ENCODE peak calls at places on chromosomes 2 and 18, in eight cellular contexts. One of them, this sample, is unnamed.

GRCh38 chr2:28576714-28577113 is 80.9 kb downstream of the PLB1 start:
- DNase-seq in activated B cell treated with CpG ODN at 0.5 μM for 24 hours: no peak
- DNase-seq in activated T-cell treated with anti-CD3 and anti-CD28 coated beads for 1 hour: no peak
- DNase-seq in heart right ventricle: no peak
- DNase-seq in KG1: no peak
- DNase-seq in GM13976: no peak
- DNase-seq in cardiac septum: no peak
- DNase-seq in stomach: no peak
- DNase-seq in this sample: no peak

GRCh38 chr2:105802587-105802986 is 57.9 kb downstream of the NCK2 start:
- DNase-seq in activated B cell treated with CpG ODN at 0.5 μM for 24 hours: peak
- DNase-seq in activated T-cell treated with anti-CD3 and anti-CD28 coated beads for 1 hour: peak
- DNase-seq in heart right ventricle: no peak
- DNase-seq in KG1: no peak
- DNase-seq in GM13976: peak
- DNase-seq in cardiac septum: no peak
- DNase-seq in stomach: no peak
- DNase-seq in this sample: no peak

GRCh38 chr18:7147399-7147798 is 29.8 kb upstream of the LAMA1 start:
- DNase-seq in activated B cell treated with CpG ODN at 0.5 μM for 24 hours: no peak
- DNase-seq in activated T-cell treated with anti-CD3 and anti-CD28 coated beads for 1 hour: no peak
- DNase-seq in heart right ventricle: no peak
- DNase-seq in KG1: no peak
- DNase-seq in GM13976: no peak
- DNase-seq in cardiac septum: no peak
- DNase-seq in stomach: no peak
- DNase-seq in this sample: no peak

GRCh38 chr2:212488611-212489010 is 50.0 kb downstream of the ERBB4 start:
- DNase-seq in activated B cell treated with CpG ODN at 0.5 μM for 24 hours: no peak
- DNase-seq in activated T-cell treated with anti-CD3 and anti-CD28 coated beads for 1 hour: no peak
- DNase-seq in heart right ventricle: no peak
- DNase-seq in KG1: no peak
- DNase-seq in GM13976: no peak
- DNase-seq in cardiac septum: no peak
- DNase-seq in stomach: no peak
- DNase-seq in this sample: no peak

GRCh38 chr2:42459296-42459695 is 34.5 kb downstream of the KCNG3 start:
- DNase-seq in activated B cell treated with CpG ODN at 0.5 μM for 24 hours: no peak
- DNase-seq in activated T-cell treated with anti-CD3 and anti-CD28 coated beads for 1 hour: no peak
- DNase-seq in heart right ventricle: no peak
- DNase-seq in KG1: no peak
- DNase-seq in GM13976: no peak
- DNase-seq in cardiac septum: no peak
- DNase-seq in stomach: no peak
- DNase-seq in this sample: no peak

GRCh38 chr2:85648619-85649018 is 19.4 kb downstream of the SFTPB start:
- DNase-seq in activated B cell treated with CpG ODN at 0.5 μM for 24 hours: no peak
- DNase-seq in activated T-cell treated with anti-CD3 and anti-CD28 coated beads for 1 hour: peak
- DNase-seq in heart right ventricle: no peak
- DNase-seq in KG1: no peak
- DNase-seq in GM13976: no peak
- DNase-seq in cardiac septum: no peak
- DNase-seq in stomach: no peak
- DNase-seq in this sample: no peak

GRCh38 chr2:150487537-150488429 is at the start of gene RND3:
- DNase-seq in activated B cell treated with CpG ODN at 0.5 μM for 24 hours: no peak
- DNase-seq in activated T-cell treated with anti-CD3 and anti-CD28 coated beads for 1 hour: peak
- DNase-seq in heart right ventricle: peak
- DNase-seq in KG1: no peak
- DNase-seq in GM13976: peak
- DNase-seq in cardiac septum: peak
- DNase-seq in stomach: peak
- DNase-seq in this sample: peak

GRCh38 chr2:59425292-59425691 is 1128.2 kb downstream of the BCL11A start:
- DNase-seq in activated B cell treated with CpG ODN at 0.5 μM for 24 hours: no peak
- DNase-seq in activated T-cell treated with anti-CD3 and anti-CD28 coated beads for 1 hour: no peak
- DNase-seq in heart right ventricle: no peak
- DNase-seq in KG1: no peak
- DNase-seq in GM13976: no peak
- DNase-seq in cardiac septum: no peak
- DNase-seq in stomach: no peak
- DNase-seq in this sample: no peak

GRCh38 chr2:20225294-20226151 is 593 bp upstream of the SDC1 start:
- DNase-seq in activated B cell treated with CpG ODN at 0.5 μM for 24 hours: peak
- DNase-seq in activated T-cell treated with anti-CD3 and anti-CD28 coated beads for 1 hour: no peak
- DNase-seq in heart right ventricle: peak
- DNase-seq in KG1: no peak
- DNase-seq in GM13976: peak
- DNase-seq in cardiac septum: peak
- DNase-seq in stomach: peak
- DNase-seq in this sample: no peak

GRCh38 chr2:199405241-199405640 is 52.5 kb downstream of the SATB2 start:
- DNase-seq in activated B cell treated with CpG ODN at 0.5 μM for 24 hours: no peak
- DNase-seq in activated T-cell treated with anti-CD3 and anti-CD28 coated beads for 1 hour: no peak
- DNase-seq in heart right ventricle: no peak
- DNase-seq in KG1: no peak
- DNase-seq in GM13976: no peak
- DNase-seq in cardiac septum: no peak
- DNase-seq in stomach: no peak
- DNase-seq in this sample: no peak

GRCh38 chr2:149187061-149187460 is 143.3 kb upstream of the LYPD6 start:
- DNase-seq in activated B cell treated with CpG ODN at 0.5 μM for 24 hours: no peak
- DNase-seq in activated T-cell treated with anti-CD3 and anti-CD28 coated beads for 1 hour: no peak
- DNase-seq in heart right ventricle: no peak
- DNase-seq in KG1: no peak
- DNase-seq in GM13976: no peak
- DNase-seq in cardiac septum: no peak
- DNase-seq in stomach: no peak
- DNase-seq in this sample: no peak

GRCh38 chr2:236512902-236513433 is 56.7 kb upstream of the ACKR3 start:
- DNase-seq in activated B cell treated with CpG ODN at 0.5 μM for 24 hours: peak
- DNase-seq in activated T-cell treated with anti-CD3 and anti-CD28 coated beads for 1 hour: peak
- DNase-seq in heart right ventricle: peak
- DNase-seq in KG1: peak
- DNase-seq in GM13976: peak
- DNase-seq in cardiac septum: no peak
- DNase-seq in stomach: peak
- DNase-seq in this sample: no peak

GRCh38 chr2:241665731-241666440 is 20.7 kb downstream of the DTYMK start:
- DNase-seq in activated B cell treated with CpG ODN at 0.5 μM for 24 hours: no peak
- DNase-seq in activated T-cell treated with anti-CD3 and anti-CD28 coated beads for 1 hour: no peak
- DNase-seq in heart right ventricle: no peak
- DNase-seq in KG1: no peak
- DNase-seq in GM13976: no peak
- DNase-seq in cardiac septum: no peak
- DNase-seq in stomach: no peak
- DNase-seq in this sample: no peak

GRCh38 chr2:232632904-232633412 is 446 bp upstream of the EFHD1 start:
- DNase-seq in activated B cell treated with CpG ODN at 0.5 μM for 24 hours: no peak
- DNase-seq in activated T-cell treated with anti-CD3 and anti-CD28 coated beads for 1 hour: no peak
- DNase-seq in heart right ventricle: peak
- DNase-seq in KG1: no peak
- DNase-seq in GM13976: no peak
- DNase-seq in cardiac septum: no peak
- DNase-seq in stomach: no peak
- DNase-seq in this sample: peak

GRCh38 chr2:73856214-73856613 is 27.5 kb downstream of the STAMBP start:
- DNase-seq in activated B cell treated with CpG ODN at 0.5 μM for 24 hours: no peak
- DNase-seq in activated T-cell treated with anti-CD3 and anti-CD28 coated beads for 1 hour: no peak
- DNase-seq in heart right ventricle: no peak
- DNase-seq in KG1: no peak
- DNase-seq in GM13976: no peak
- DNase-seq in cardiac septum: no peak
- DNase-seq in stomach: no peak
- DNase-seq in this sample: no peak

GRCh38 chr18:77209587-77209986 is 40.1 kb upstream of the GALR1 start:
- DNase-seq in activated B cell treated with CpG ODN at 0.5 μM for 24 hours: no peak
- DNase-seq in activated T-cell treated with anti-CD3 and anti-CD28 coated beads for 1 hour: no peak
- DNase-seq in heart right ventricle: no peak
- DNase-seq in KG1: no peak
- DNase-seq in GM13976: no peak
- DNase-seq in cardiac septum: no peak
- DNase-seq in stomach: no peak
- DNase-seq in this sample: no peak

This sample was measured in coronary artery.